ENCODE peak calls at places on chromosomes 16 and 17, in eight cellular contexts. R is GM23248; Y is H54; G is activated CD4-positive, CD25-positive, alpha-beta regulatory T cell; C is Right ventricle myocardium superior; O is progenitor cell of endocrine pancreas; F is HCT116; V is neural crest cell. M is an unnamed sample.

GRCh38 chr16:19375561-19376158 is 42.0 kb upstream of the TMC5 start:
- DNase-seq in R (peak), Y (peak), G (peak), C (no peak), O (peak), F (peak), V (peak), M (peak)

GRCh38 chr17:40452074-40452787 is 9.0 kb downstream of the IGFBP4 start:
- DNase-seq in R (peak), Y (no peak), G (no peak), C (no peak), O (no peak), F (no peak), V (no peak), M (no peak)

GRCh38 chr16:22314661-22315626 is 17.7 kb downstream of the POLR3E start:
- DNase-seq in R (no peak), Y (no peak), G (no peak), C (no peak), O (no peak), F (no peak), V (no peak), M (peak)

GRCh38 chr17:28086519-28086918 is 44.0 kb downstream of the NLK start:
- DNase-seq in R (peak), Y (no peak), G (no peak), C (no peak), O (no peak), F (no peak), V (no peak), M (no peak)

GRCh38 chr16:77584205-77584859 is 138.0 kb upstream of the NUDT7 start:
- DNase-seq in R (peak), Y (peak), G (peak), C (no peak), O (peak), F (peak), V (peak), M (peak)

GRCh38 chr17:57486978-57487377 is 230.7 kb downstream of the MSI2 start:
- DNase-seq in R (no peak), Y (no peak), G (no peak), C (no peak), O (no peak), F (no peak), V (no peak), M (no peak)

GRCh38 chr17:82520041-82520910 is 744 bp downstream of the FOXK2 start:
- DNase-seq in R (peak), Y (no peak), G (no peak), C (peak), O (no peak), F (no peak), V (peak), M (peak)

GRCh38 chr16:57579361-57579665 is 36.9 kb downstream of the ADGRG5 start:
- DNase-seq in R (no peak), Y (no peak), G (no peak), C (no peak), O (no peak), F (no peak), V (no peak), M (no peak)

GRCh38 chr17:39695089-39695474 is 4.8 kb upstream of the ERBB2 start:
- DNase-seq in R (no peak), Y (no peak), G (no peak), C (no peak), O (no peak), F (no peak), V (no peak), M (no peak)

GRCh38 chr17:6729531-6729930 is 16.4 kb upstream of the SLC13A5 start:
- DNase-seq in R (no peak), Y (no peak), G (no peak), C (no peak), O (no peak), F (no peak), V (no peak), M (no peak)

GRCh38 chr16:72124761-72125634 is 31.4 kb downstream of the DHX38 start:
- DNase-seq in R (peak), Y (peak), G (peak), C (peak), O (peak), F (peak), V (peak), M (peak)

GRCh38 chr17:38508570-38508950 is 80.3 kb downstream of the ARHGAP23 start:
- DNase-seq in R (no peak), Y (no peak), G (no peak), C (peak), O (no peak), F (no peak), V (no peak), M (no peak)

GRCh38 chr16:13036600-13036999 is 135.2 kb downstream of the SHISA9 start:
- DNase-seq in R (peak), Y (no peak), G (no peak), C (no peak), O (peak), F (no peak), V (peak), M (no peak)

GRCh38 chr16:59635674-59636073 is 901.6 kb upstream of the GOT2 start:
- DNase-seq in R (peak), Y (no peak), G (no peak), C (no peak), O (no peak), F (no peak), V (no peak), M (no peak)

GRCh38 chr17:17840751-17841591 is 4.2 kb upstream of the SREBF1 start:
- DNase-seq in R (peak), Y (no peak), G (no peak), C (no peak), O (no peak), F (no peak), V (no peak), M (no peak)

GRCh38 chr16:7404217-7404616 is 71.6 kb downstream of the RBFOX1 start:
- DNase-seq in R (no peak), Y (no peak), G (no peak), C (no peak), O (no peak), F (no peak), V (no peak), M (no peak)

GRCh38 chr16:86898386-86898785 is 320.0 kb downstream of the FOXL1 start:
- DNase-seq in R (no peak), Y (no peak), G (no peak), C (no peak), O (no peak), F (no peak), V (no peak), M (no peak)

GRCh38 chr17:67891481-67892119 is 66.3 kb downstream of the BPTF start:
- DNase-seq in R (peak), Y (peak), G (no peak), C (no peak), O (no peak), F (peak), V (no peak), M (no peak)

M was measured in memory B cell.